ENCODE peak calls at places on chromosome 16, in six cellular contexts. One of them, this sample, is unnamed.

GRCh38 chr16:86026916-86027315 is 128.0 kb downstream of the IRF8 start:
- DNase-seq in right lobe of liver: no peak
- DNase-seq in fibroblast of lung: no peak
- DNase-seq in Caco-2: peak
- DNase-seq in Peyer's patch: peak
- DNase-seq in AG09319: no peak
- DNase-seq in this sample: no peak

GRCh38 chr16:11413907-11414595 is 68.8 kb downstream of the RMI2 start:
- DNase-seq in right lobe of liver: no peak
- DNase-seq in fibroblast of lung: no peak
- DNase-seq in Caco-2: no peak
- DNase-seq in Peyer's patch: no peak
- DNase-seq in AG09319: no peak
- DNase-seq in this sample: no peak

GRCh38 chr16:4323071-4323844 is 7.4 kb downstream of the GLIS2 start:
- DNase-seq in right lobe of liver: no peak
- DNase-seq in fibroblast of lung: no peak
- DNase-seq in Caco-2: no peak
- DNase-seq in Peyer's patch: no peak
- DNase-seq in AG09319: no peak
- DNase-seq in this sample: no peak

GRCh38 chr16:66291833-66292232 is 74.7 kb upstream of the CDH5 start:
- DNase-seq in right lobe of liver: peak
- DNase-seq in fibroblast of lung: no peak
- DNase-seq in Caco-2: no peak
- DNase-seq in Peyer's patch: no peak
- DNase-seq in AG09319: no peak
- DNase-seq in this sample: no peak

GRCh38 chr16:61324044-61324443 is 712.2 kb downstream of the CDH8 start:
- DNase-seq in right lobe of liver: no peak
- DNase-seq in fibroblast of lung: no peak
- DNase-seq in Caco-2: no peak
- DNase-seq in Peyer's patch: no peak
- DNase-seq in AG09319: no peak
- DNase-seq in this sample: no peak

GRCh38 chr16:57559075-57559790 is 16.8 kb downstream of the ADGRG5 start:
- DNase-seq in right lobe of liver: peak
- DNase-seq in fibroblast of lung: no peak
- DNase-seq in Caco-2: no peak
- DNase-seq in Peyer's patch: no peak
- DNase-seq in AG09319: no peak
- DNase-seq in this sample: no peak

GRCh38 chr16:53744449-53744848 is 40.5 kb downstream of the FTO start:
- DNase-seq in right lobe of liver: no peak
- DNase-seq in fibroblast of lung: no peak
- DNase-seq in Caco-2: no peak
- DNase-seq in Peyer's patch: no peak
- DNase-seq in AG09319: no peak
- DNase-seq in this sample: no peak

GRCh38 chr16:11583889-11584565 is 2.7 kb downstream of the LITAF start:
- DNase-seq in right lobe of liver: no peak
- DNase-seq in fibroblast of lung: no peak
- DNase-seq in Caco-2: no peak
- DNase-seq in Peyer's patch: peak
- DNase-seq in AG09319: no peak
- DNase-seq in this sample: no peak

GRCh38 chr16:25413962-25414361 is 156.3 kb upstream of the ZKSCAN2 start:
- DNase-seq in right lobe of liver: no peak
- DNase-seq in fibroblast of lung: no peak
- DNase-seq in Caco-2: no peak
- DNase-seq in Peyer's patch: no peak
- DNase-seq in AG09319: no peak
- DNase-seq in this sample: no peak

GRCh38 chr16:69465083-69465721 is 40.8 kb downstream of the CYB5B start:
- DNase-seq in right lobe of liver: no peak
- DNase-seq in fibroblast of lung: peak
- DNase-seq in Caco-2: peak
- DNase-seq in Peyer's patch: no peak
- DNase-seq in AG09319: no peak
- DNase-seq in this sample: no peak
- TF ChIP-seq CTCF in right lobe of liver: no peak
- TF ChIP-seq CTCF in fibroblast of lung: no peak
- TF ChIP-seq CTCF in Caco-2: no peak
- TF ChIP-seq CTCF in Peyer's patch: peak
- TF ChIP-seq CTCF in AG09319: no peak
- TF ChIP-seq CTCF in this sample: no peak

DNA sequence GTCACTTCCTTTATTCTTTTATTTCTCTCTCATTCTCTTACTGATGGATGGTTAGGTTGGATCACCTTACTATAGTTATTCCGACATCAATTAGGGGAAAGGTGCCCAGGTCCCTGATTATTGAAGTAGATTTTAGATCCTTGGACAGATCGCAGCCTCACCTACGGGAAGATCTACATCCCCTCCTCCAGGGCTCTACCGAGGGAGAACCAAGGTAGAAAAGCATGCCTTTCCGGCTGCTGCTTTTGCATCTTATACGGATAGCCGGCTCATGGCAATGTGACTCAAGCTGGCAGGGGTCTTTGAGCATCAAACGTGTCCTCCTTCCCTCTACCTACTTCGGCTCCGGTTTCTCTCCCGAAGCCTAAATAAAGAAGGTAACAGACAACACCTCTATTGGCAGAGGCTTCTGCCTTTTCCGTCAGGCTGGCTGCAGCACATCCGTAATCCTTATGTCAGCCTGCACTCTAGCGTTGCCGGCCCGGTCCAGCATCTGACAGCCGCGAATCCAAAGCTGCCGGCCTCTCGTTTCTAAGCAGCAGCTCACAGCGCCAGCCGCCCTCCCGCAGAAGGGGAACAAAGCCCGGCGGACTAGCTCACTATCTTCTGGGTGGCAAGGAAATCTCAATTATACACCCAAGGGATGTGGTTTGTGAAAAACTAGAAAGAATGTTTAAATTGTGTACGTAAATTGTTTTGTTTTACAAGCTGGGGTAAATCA is 46.9 kb downstream of the IRX6 start:
- DNase-seq in right lobe of liver: peak
- DNase-seq in fibroblast of lung: peak
- DNase-seq in Caco-2: peak
- DNase-seq in Peyer's patch: peak
- DNase-seq in AG09319: no peak
- DNase-seq in this sample: peak
- TF ChIP-seq CTCF in right lobe of liver: peak
- TF ChIP-seq CTCF in fibroblast of lung: peak
- TF ChIP-seq CTCF in Caco-2: no peak
- TF ChIP-seq CTCF in Peyer's patch: no peak
- TF ChIP-seq CTCF in AG09319: peak
- TF ChIP-seq CTCF in this sample: no peak

DNA sequence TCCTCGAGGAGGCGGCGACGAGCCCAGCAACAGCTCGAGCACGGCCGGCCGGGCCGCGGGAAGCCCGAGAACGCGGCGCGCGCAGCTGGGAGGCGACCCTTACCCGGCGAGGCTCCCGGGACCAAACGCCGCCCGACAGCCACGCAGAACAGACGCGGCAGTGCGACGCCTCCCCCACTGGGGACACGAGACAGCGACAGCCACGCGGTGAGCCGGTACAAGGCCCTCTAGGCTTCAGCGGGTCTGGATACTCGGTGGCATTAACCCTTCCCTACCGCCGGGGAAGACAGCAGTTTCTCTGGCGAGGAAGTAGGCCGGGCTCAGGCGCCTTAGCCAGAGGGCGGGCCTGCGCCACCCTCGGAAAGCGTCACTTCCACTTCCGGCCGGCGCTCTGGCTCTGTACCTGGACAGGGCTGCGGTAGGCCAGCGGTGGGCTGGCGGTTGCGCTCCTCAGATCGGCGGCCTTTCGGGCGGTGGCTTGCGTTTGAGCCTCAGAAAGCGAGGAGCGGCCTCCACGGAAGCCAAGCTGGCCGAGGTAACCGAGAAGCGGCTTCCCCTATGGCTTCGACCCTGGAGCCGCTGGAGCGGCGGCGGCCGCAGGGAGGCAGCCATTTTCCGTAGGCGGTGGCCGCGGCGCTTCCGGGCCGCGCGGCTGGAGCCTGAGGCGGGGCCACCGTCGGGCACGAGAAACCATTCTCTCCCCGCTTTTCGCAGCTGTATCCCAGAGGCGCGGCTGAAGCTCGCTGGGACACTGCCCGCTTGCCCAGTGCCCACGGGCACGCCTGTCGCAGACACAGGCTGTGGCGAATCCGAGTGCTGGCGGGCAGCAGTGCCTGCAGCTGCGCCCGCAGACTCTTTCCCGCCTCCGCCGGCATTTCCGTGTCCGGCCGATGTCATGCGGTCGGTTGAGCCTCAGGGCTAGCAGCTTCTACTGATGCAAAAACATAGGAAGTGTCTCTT is at the start of the genes TIGD7 and ZNF75A:
- DNase-seq in right lobe of liver: peak
- DNase-seq in fibroblast of lung: peak
- DNase-seq in Caco-2: peak
- DNase-seq in Peyer's patch: peak
- DNase-seq in AG09319: peak
- DNase-seq in this sample: peak
- TF ChIP-seq CTCF in right lobe of liver: peak
- TF ChIP-seq CTCF in fibroblast of lung: no peak
- TF ChIP-seq CTCF in Caco-2: no peak
- TF ChIP-seq CTCF in Peyer's patch: peak
- TF ChIP-seq CTCF in AG09319: peak
- TF ChIP-seq CTCF in this sample: no peak

DNA sequence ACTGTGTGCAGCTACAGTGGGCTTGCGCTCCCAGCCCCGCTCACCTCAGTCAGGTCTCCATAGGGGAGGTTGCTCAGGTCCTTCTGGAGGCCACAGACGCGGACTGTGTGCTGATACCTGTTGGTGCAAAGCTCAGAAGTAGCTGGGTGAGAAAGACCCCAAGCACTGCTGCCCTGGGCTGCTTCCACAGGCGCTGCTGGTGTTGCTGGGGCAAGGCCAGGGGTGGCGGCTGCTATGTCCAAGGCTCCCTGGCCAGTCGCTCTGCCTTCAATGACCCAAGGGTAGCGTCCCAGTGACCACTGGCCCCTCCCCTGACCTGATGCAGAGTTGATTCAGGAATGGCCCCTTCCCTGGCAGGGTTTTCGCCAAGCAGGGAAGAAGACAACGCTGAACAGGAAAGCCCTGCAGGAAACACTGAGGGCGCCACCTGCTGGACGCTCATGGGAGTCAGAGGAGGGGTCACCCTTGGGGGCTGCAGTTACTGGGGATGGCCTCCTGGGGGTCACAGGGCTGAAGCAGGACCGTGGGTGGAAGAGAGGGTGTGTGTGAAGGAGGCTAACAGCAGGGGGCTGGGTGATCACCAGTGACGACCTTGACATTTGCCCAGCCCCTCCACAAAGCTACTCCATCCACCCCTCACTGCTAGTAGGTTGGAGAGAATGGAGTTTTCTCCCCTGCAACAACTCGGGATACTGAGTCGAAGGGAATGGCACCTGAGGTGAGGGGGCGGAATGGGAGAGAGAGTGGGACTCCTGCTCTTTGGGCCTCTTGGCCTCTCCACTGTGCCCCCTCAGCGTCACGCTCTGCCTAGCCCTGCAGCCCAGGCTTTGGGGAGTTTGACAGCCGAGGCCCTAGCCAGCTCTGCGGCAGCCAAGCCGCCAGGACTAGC is 38.3 kb downstream of the ABCC12 start:
- DNase-seq in right lobe of liver: no peak
- DNase-seq in fibroblast of lung: peak
- DNase-seq in Caco-2: peak
- DNase-seq in Peyer's patch: peak
- DNase-seq in AG09319: no peak
- DNase-seq in this sample: peak
- TF ChIP-seq CTCF in right lobe of liver: peak
- TF ChIP-seq CTCF in fibroblast of lung: peak
- TF ChIP-seq CTCF in Caco-2: peak
- TF ChIP-seq CTCF in Peyer's patch: peak
- TF ChIP-seq CTCF in AG09319: peak
- TF ChIP-seq CTCF in this sample: peak

GRCh38 chr16:80527297-80527696 is 13.5 kb upstream of the DYNLRB2 start:
- DNase-seq in right lobe of liver: no peak
- DNase-seq in fibroblast of lung: peak
- DNase-seq in Caco-2: no peak
- DNase-seq in Peyer's patch: peak
- DNase-seq in AG09319: no peak
- DNase-seq in this sample: no peak
- TF ChIP-seq CTCF in right lobe of liver: peak
- TF ChIP-seq CTCF in fibroblast of lung: peak
- TF ChIP-seq CTCF in Caco-2: peak
- TF ChIP-seq CTCF in Peyer's patch: peak
- TF ChIP-seq CTCF in AG09319: peak
- TF ChIP-seq CTCF in this sample: no peak

DNA sequence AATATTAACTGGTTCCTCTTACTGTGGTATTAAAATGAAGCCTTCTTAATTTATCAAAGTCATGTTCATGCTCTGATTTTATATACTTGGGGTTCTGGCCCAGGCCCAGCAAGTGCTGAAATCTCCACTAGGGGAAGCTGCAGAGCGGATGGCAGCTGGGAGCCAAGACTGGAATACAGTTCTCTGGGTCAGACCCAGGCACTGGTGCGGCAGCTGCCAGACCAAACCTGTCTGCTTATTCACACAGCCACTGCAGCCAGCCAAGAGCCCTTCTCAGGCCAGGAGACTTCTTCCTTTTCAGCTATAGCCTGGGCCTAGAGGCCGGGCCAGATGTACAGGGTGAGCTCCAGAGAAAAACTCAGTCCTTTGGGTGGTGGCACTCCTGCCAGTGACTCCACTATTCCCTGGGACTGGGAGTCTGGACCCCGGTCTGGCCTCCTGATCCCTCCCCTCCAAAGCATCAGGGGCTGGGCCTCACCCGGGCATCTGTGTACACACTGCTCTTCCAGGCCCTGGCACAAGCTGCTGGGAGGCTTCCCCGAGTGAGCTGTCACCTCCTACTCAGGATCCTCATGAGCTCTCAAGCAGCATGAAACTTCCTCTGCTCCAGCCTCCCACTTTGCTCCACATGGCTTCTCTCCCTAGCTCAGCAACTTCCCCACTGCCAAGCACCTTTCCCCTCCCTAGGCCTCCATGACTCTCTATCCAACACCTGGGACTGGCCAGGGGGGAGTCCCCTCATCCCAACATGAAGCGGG is 24.4 kb downstream of the ATP6V0D1 start:
- DNase-seq in right lobe of liver: no peak
- DNase-seq in fibroblast of lung: peak
- DNase-seq in Caco-2: no peak
- DNase-seq in Peyer's patch: peak
- DNase-seq in AG09319: no peak
- DNase-seq in this sample: no peak
- TF ChIP-seq CTCF in right lobe of liver: peak
- TF ChIP-seq CTCF in fibroblast of lung: peak
- TF ChIP-seq CTCF in Caco-2: peak
- TF ChIP-seq CTCF in Peyer's patch: peak
- TF ChIP-seq CTCF in AG09319: peak
- TF ChIP-seq CTCF in this sample: no peak

GRCh38 chr16:70604407-70605283 is 41.7 kb upstream of the IL34 start:
- DNase-seq in right lobe of liver: no peak
- DNase-seq in fibroblast of lung: no peak
- DNase-seq in Caco-2: no peak
- DNase-seq in Peyer's patch: no peak
- DNase-seq in AG09319: no peak
- DNase-seq in this sample: no peak
- TF ChIP-seq CTCF in right lobe of liver: no peak
- TF ChIP-seq CTCF in fibroblast of lung: no peak
- TF ChIP-seq CTCF in Caco-2: no peak
- TF ChIP-seq CTCF in Peyer's patch: no peak
- TF ChIP-seq CTCF in AG09319: no peak
- TF ChIP-seq CTCF in this sample: no peak